ENCODE peak calls at places on chromosomes 1 and 21, in ten cellular contexts. C is RPMI7951; B is stimulated activated CD8-positive, alpha-beta memory T cell treated with anti-CD3 and anti-CD28 coated beads, Interleukin-7, amount 100 ng/mL, for 1 hour; F is lower lobe of right lung; D is activated T-cell treated with anti-CD3 and anti-CD28 coated beads, Interleukin-2, amount 50 U/mL, for 72 hours; W is CD8-positive, alpha-beta memory T cell; L is iPS DF 6.9; H is stimulated activated naive CD4-positive, alpha-beta T cell; N is NCI-H774; G is CD4-positive, alpha-beta memory T cell. Q is an unnamed sample.
A peak's percentile ranks its signal among the peaks of the same experiment; 100 is the strongest.

GRCh38 chr21:41769521-41769920 is 2.7 kb upstream of the RIPK4 start:
- DNase-seq in C (no peak), B (no peak), F (no peak), D (no peak), W (no peak), L (no peak), H (no peak), N (no peak), G (no peak), Q (no peak)

GRCh38 chr1:72937905-72938304 is 655.6 kb upstream of the NEGR1 start:
- DNase-seq in C (no peak), B (no peak), F (no peak), D (no peak), W (no peak), L (no peak), H (no peak), N (no peak), G (no peak), Q (no peak)

GRCh38 chr1:220113136-220113695 is 19.3 kb downstream of the IARS2 start:
- DNase-seq in C (peak; percentile 34), B (no peak), F (no peak), D (peak; percentile 21), W (no peak), L (no peak), H (peak; percentile 40), N (no peak), G (peak; percentile 62), Q (peak; percentile 19)

GRCh38 chr1:118459871-118460270 is 274.8 kb upstream of the SPAG17 start:
- DNase-seq in C (no peak), B (no peak), F (no peak), D (no peak), W (no peak), L (no peak), H (no peak), N (no peak), G (no peak), Q (no peak)

GRCh38 chr1:202047977-202048376 is 37.6 kb downstream of the ELF3 start:
- DNase-seq in C (no peak), B (no peak), F (no peak), D (no peak), W (no peak), L (no peak), H (no peak), N (no peak), G (no peak), Q (no peak)

GRCh38 chr1:205470131-205470530 is 14.3 kb upstream of the BLACAT1 start:
- DNase-seq in C (no peak), B (no peak), F (no peak), D (no peak), W (peak; percentile 3), L (no peak), H (no peak), N (no peak), G (no peak), Q (no peak)

GRCh38 chr1:182175340-182176068 is 114.0 kb upstream of the ZNF648 start:
- DNase-seq in C (no peak), B (no peak), F (peak; percentile 64), D (no peak), W (no peak), L (no peak), H (no peak), N (peak; percentile 85), G (no peak), Q (no peak)

GRCh38 chr1:41880951-41881885 is 37.5 kb downstream of the HIVEP3 start:
- DNase-seq in C (no peak), B (no peak), F (no peak), D (no peak), W (no peak), L (no peak), H (no peak), N (no peak), G (no peak), Q (no peak)

GRCh38 chr1:16087733-16088132 is 14.3 kb upstream of the FAM131C start:
- DNase-seq in C (no peak), B (no peak), F (no peak), D (no peak), W (no peak), L (no peak), H (no peak), N (no peak), G (no peak), Q (no peak)

GRCh38 chr1:197127513-197127912 is 19.0 kb downstream of the ASPM start:
- DNase-seq in C (no peak), B (no peak), F (no peak), D (no peak), W (no peak), L (no peak), H (no peak), N (no peak), G (no peak), Q (no peak)

GRCh38 chr1:222234351-222234750 is 313.6 kb downstream of the HHIPL2 start:
- DNase-seq in C (no peak), B (no peak), F (no peak), D (no peak), W (no peak), L (no peak), H (no peak), N (no peak), G (no peak), Q (no peak)

GRCh38 chr1:40357625-40358024 is 15.9 kb upstream of the SMAP2 start:
- DNase-seq in C (no peak), B (no peak), F (no peak), D (no peak), W (no peak), L (no peak), H (no peak), N (no peak), G (no peak), Q (no peak)

GRCh38 chr1:212950243-212951057 is at the start of gene VASH2:
- DNase-seq in C (peak; percentile 81), B (peak; percentile 2), F (peak; percentile 84), D (peak; percentile 79), W (no peak), L (peak; percentile 77), H (peak; percentile 11), N (peak; percentile 69), G (peak; percentile 48), Q (peak; percentile 93)

GRCh38 chr1:116929961-116930592 is 20.4 kb downstream of the PTGFRN start:
- DNase-seq in C (no peak), B (no peak), F (no peak), D (no peak), W (no peak), L (no peak), H (no peak), N (no peak), G (no peak), Q (no peak)

GRCh38 chr21:27802816-27803475 is 836.1 kb upstream of the ADAMTS5 start:
- DNase-seq in C (peak; percentile 66), B (no peak), F (no peak), D (peak; percentile 2), W (no peak), L (peak; percentile 39), H (no peak), N (no peak), G (no peak), Q (peak; percentile 37)

GRCh38 chr1:18611311-18611710 is 19.3 kb upstream of the PAX7 start:
- DNase-seq in C (no peak), B (no peak), F (no peak), D (no peak), W (no peak), L (no peak), H (no peak), N (no peak), G (no peak), Q (no peak)

GRCh38 chr1:165117482-165117881 is 239.0 kb downstream of the LMX1A start:
- DNase-seq in C (peak; percentile 9), B (no peak), F (no peak), D (no peak), W (no peak), L (no peak), H (no peak), N (no peak), G (no peak), Q (no peak)

GRCh38 chr1:53266038-53266437 is 27.7 kb upstream of the MAGOH start:
- DNase-seq in C (peak; percentile 10), B (no peak), F (no peak), D (no peak), W (no peak), L (no peak), H (no peak), N (no peak), G (no peak), Q (no peak)

GRCh38 chr1:201024251-201024998 is 911 bp upstream of the KIF21B start:
- DNase-seq in C (no peak), B (no peak), F (no peak), D (no peak), W (no peak), L (no peak), H (no peak), N (no peak), G (no peak), Q (no peak)

GRCh38 chr21:44426663-44427191 is 28.6 kb upstream of the LRRC3 start:
- DNase-seq in C (no peak), B (no peak), F (no peak), D (no peak), W (peak; percentile 34), L (no peak), H (no peak), N (no peak), G (no peak), Q (no peak)

GRCh38 chr21:44510508-44511218 is 29.3 kb downstream of the KRTAP10-1 start:
- DNase-seq in C (no peak), B (peak; percentile 55), F (peak; percentile 79), D (peak; percentile 78), W (peak; percentile 86), L (peak; percentile 41), H (peak; percentile 89), N (peak; percentile 21), G (peak; percentile 81), Q (peak; percentile 73)

GRCh38 chr1:205504311-205505075 is at the start of gene CDK18:
- DNase-seq in C (peak; percentile 50), B (no peak), F (peak; percentile 93), D (peak; percentile 52), W (peak; percentile 58), L (peak; percentile 64), H (peak; percentile 49), N (peak; percentile 77), G (peak; percentile 41), Q (peak; percentile 58)

GRCh38 chr1:116824631-116825399 is 70.6 kb downstream of the CD2 start:
- DNase-seq in C (no peak), B (no peak), F (no peak), D (no peak), W (no peak), L (no peak), H (no peak), N (peak; percentile 6), G (no peak), Q (no peak)

GRCh38 chr1:111139234-111139955 is 498 bp downstream of the DRAM2 start:
- DNase-seq in C (peak; percentile 62), B (no peak), F (no peak), D (peak; percentile 21), W (peak; percentile 48), L (peak; percentile 11), H (no peak), N (peak; percentile 53), G (no peak), Q (peak; percentile 63)

GRCh38 chr1:47593001-47593568 is 155.2 kb downstream of the FOXD2 start:
- DNase-seq in C (no peak), B (no peak), F (no peak), D (no peak), W (no peak), L (no peak), H (no peak), N (no peak), G (no peak), Q (no peak)

GRCh38 chr1:94821636-94822305 is 1.6 kb downstream of the SLC44A3 start:
- DNase-seq in C (no peak), B (no peak), F (no peak), D (no peak), W (no peak), L (no peak), H (no peak), N (no peak), G (no peak), Q (no peak)

Q was measured in AG08396.